ENCODE peak calls at places on chromosomes 4 and X, in ten cellular contexts. M is adrenal gland; T is mesenchymal stem cell; G is pancreas; R is CD8-positive, alpha-beta T cell; C is colonic mucosa; F is uterus; W is mucosa of descending colon; H is CD8-positive, alpha-beta memory T cell; E is DND-41. L is an unnamed sample.

GRCh38 chrX:17547658-17548057 is 172.7 kb downstream of the NHS start:
- DNase-seq in F (peak; percentile 47), E (no peak), G (peak; percentile 82), W (peak; percentile 65), H (no peak), R (no peak), T (peak; percentile 55), C (peak; percentile 67), M (peak; percentile 87), L (peak; percentile 58)

GRCh38 chr4:127604949-127605709 is 27.6 kb upstream of the INTU start:
- DNase-seq in C (no peak), F (no peak), G (no peak), W (peak; percentile 12), E (no peak), R (no peak), M (no peak), H (no peak), T (peak; percentile 39), L (peak; percentile 89)

GRCh38 chr4:134544303-134544761 is 342.7 kb upstream of the PABPC4L start:
- DNase-seq in W (no peak), G (no peak), F (no peak), C (no peak), T (peak; percentile 11), M (no peak), E (no peak), H (no peak), R (no peak), L (peak; percentile 80)

GRCh38 chrX:69505772-69506616 is 1.9 kb downstream of the NALF2 start:
- DNase-seq in H (no peak), R (no peak), M (no peak), T (no peak), C (no peak), W (no peak), F (no peak), E (no peak), G (no peak), L (no peak)

GRCh38 chr4:55575513-55575912 is 16.5 kb downstream of the PDCL2 start:
- DNase-seq in R (no peak), C (no peak), H (no peak), M (no peak), E (no peak), T (no peak), F (no peak), W (no peak), G (no peak), L (no peak)

GRCh38 chrX:132766452-132766851 is 192.0 kb downstream of the HS6ST2 start:
- DNase-seq in M (no peak), W (no peak), E (no peak), F (no peak), C (no peak), R (no peak), G (no peak), T (no peak), H (no peak), L (no peak)

GRCh38 chr4:93658443-93658842 is 170.1 kb upstream of the ATOH1 start:
- DNase-seq in E (no peak), R (no peak), T (no peak), G (no peak), F (no peak), M (no peak), C (no peak), W (no peak), H (no peak), L (no peak)

GRCh38 chr4:2962099-2962455 is 1.1 kb downstream of the NOP14 start:
- DNase-seq in F (no peak), W (no peak), T (no peak), G (no peak), C (peak; percentile 24), E (peak; percentile 25), M (no peak), R (no peak), H (no peak), L (peak; percentile 29)

GRCh38 chr4:74583757-74584156 is 138.8 kb downstream of the AREG start:
- DNase-seq in W (no peak), R (no peak), E (no peak), F (no peak), M (no peak), H (no peak), G (no peak), C (no peak), T (peak; percentile 23), L (peak; percentile 65)

GRCh38 chr4:2636331-2636730 is 99.9 kb downstream of the FAM193A start:
- DNase-seq in F (no peak), H (no peak), R (no peak), W (no peak), M (no peak), T (no peak), C (no peak), G (no peak), E (no peak), L (no peak)

GRCh38 chrX:19388741-19389140 is 45.0 kb downstream of the PDHA1 start:
- DNase-seq in F (no peak), M (no peak), C (no peak), G (no peak), R (no peak), W (no peak), E (no peak), T (no peak), H (no peak), L (no peak)

GRCh38 chr4:87973283-87974169 is 2.0 kb upstream of the SPP1 start:
- DNase-seq in F (peak; percentile 59), T (peak; percentile 95), E (peak; percentile 56), R (no peak), G (peak; percentile 43), M (peak; percentile 66), W (peak; percentile 57), H (no peak), C (peak; percentile 47), L (peak; percentile 82)
- H3K4me3 ChIP-seq in F (no peak overlapping the region), T (peak overlapping the region; percentile 64), E (no peak overlapping the region), R (no peak overlapping the region), G (no peak overlapping the region), M (no peak overlapping the region), W (no peak overlapping the region), H (no peak overlapping the region), C (no peak overlapping the region), L (peak overlapping the region; percentile 78)

GRCh38 chrX:40094900-40095587 is 2.7 kb downstream of the BCOR start:
- DNase-seq in G (no peak), W (no peak), T (peak; percentile 47), H (no peak), M (no peak), F (no peak), E (no peak), C (no peak), R (no peak), L (peak; percentile 52)
- H3K4me1 ChIP-seq in G (peaks cover 3% of the 10 kb centered on the region), W (peaks cover 18% of the 10 kb centered on the region), T (peaks cover 15% of the 10 kb centered on the region), H (peaks cover 29% of the 10 kb centered on the region), M (peaks cover 23% of the 10 kb centered on the region), F (no peaks in the 10 kb centered on the region), E (peaks cover 37% of the 10 kb centered on the region), C (peaks cover 5% of the 10 kb centered on the region), R (peaks cover 32% of the 10 kb centered on the region), L (peaks cover 7% of the 10 kb centered on the region)

DNA sequence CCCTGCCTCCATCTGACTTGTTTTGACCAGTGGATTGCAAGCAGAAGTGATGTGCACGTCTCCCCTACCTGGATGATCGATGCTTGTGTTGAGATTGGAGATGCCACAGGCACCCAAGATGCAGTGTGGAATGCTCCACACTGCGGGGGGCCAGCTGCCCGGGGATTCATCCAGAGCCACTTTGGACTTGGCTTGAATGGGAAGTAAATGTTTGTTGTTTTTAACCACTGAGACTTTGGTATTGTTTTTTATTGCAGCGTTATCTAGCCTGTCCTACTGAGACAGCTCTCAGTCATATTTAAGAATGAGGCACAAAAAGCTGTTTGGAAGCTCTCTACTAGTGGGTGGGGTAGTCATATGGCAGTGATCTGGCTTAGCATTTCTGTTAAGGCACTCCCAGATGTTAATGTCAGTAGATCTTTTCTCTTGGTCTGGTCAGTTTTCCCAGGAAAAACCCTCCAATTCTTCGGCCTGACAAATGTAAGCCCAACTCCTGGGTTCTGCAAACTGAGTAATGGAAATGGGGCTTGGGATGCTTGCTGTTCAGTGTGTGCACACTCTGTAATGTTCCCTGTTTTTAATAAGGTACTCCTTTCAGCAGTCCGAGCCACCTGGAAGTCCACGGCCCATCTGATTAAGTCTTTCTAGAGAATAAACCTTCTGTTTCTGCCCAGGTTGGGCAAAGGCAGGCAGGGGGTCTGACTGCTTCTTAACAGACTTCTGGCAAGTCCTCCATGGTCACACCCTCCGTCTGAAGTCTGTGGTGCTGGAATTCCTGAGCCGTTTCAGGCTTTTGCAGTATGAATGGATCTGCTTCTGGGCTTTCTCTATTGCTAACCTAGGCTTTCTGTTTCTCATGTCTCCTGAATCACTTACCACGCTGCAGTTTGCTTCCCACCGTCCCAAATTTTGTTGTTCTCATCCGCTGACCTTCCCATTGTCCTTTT is 74.8 kb downstream of the WWC2 start:
- DNase-seq in H (no peak), R (no peak), E (no peak), G (no peak), T (peak; percentile 40), C (no peak), F (no peak), M (no peak), W (no peak), L (peak; percentile 48)
- H3K4me3 ChIP-seq in H (no peak overlapping the region), R (no peak overlapping the region), E (no peak overlapping the region), G (no peak overlapping the region), T (peak overlapping the region; percentile 66), C (no peak overlapping the region), F (no peak overlapping the region), M (no peak overlapping the region), W (no peak overlapping the region), L (peak overlapping the region; percentile 57)

GRCh38 chr4:87079967-87080366 is 140.5 kb downstream of the KLHL8 start:
- DNase-seq in G (no peak), C (no peak), T (no peak), F (no peak), H (no peak), E (no peak), R (no peak), M (no peak), W (no peak), L (no peak)

GRCh38 chr4:87077834-87078585 is 142.4 kb downstream of the KLHL8 start:
- DNase-seq in C (no peak), M (no peak), E (no peak), G (no peak), T (no peak), R (no peak), W (no peak), H (no peak), F (no peak), L (no peak)

GRCh38 chr4:87078987-87079469 is 141.4 kb downstream of the KLHL8 start:
- DNase-seq in C (no peak), T (peak; percentile 68), H (no peak), W (no peak), M (peak; percentile 77), F (peak; percentile 50), G (no peak), R (no peak), E (no peak), L (peak; percentile 87)

GRCh38 chr4:87080462-87080861 is 140.0 kb downstream of the KLHL8 start:
- DNase-seq in G (no peak), T (no peak), M (no peak), R (no peak), C (no peak), H (no peak), F (no peak), W (no peak), E (no peak), L (no peak)

DNA sequence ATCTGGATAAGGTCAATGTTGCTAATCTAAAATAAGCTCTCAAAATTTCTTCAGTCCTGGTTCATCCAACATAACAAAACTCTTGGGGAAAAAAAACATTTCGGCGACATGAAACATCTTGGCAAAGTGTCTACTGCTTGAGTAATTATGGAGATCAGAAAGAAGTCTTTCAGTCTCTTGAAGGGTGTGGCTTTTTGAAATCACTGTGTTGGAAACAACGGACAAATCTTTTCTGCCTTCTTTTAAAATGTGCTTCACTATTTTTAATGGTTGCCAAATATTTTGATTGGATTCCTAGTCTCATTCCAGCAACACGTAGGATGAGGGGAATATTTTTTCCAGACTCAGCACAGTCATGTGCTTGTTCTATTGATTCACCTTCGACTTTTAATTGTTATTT is 138.6 kb downstream of the KLHL8 start:
- DNase-seq in M (no peak), E (no peak), C (no peak), H (no peak), G (no peak), R (no peak), F (no peak), W (no peak), T (no peak), L (no peak)
- H3K4me1 ChIP-seq in M (peaks cover 48% of the 10 kb centered on the region), E (peaks cover 12% of the 10 kb centered on the region), C (peaks cover 3% of the 10 kb centered on the region), H (peaks cover 4% of the 10 kb centered on the region), G (peaks cover 37% of the 10 kb centered on the region), R (no peaks in the 10 kb centered on the region), F (no peaks in the 10 kb centered on the region), W (peaks cover 10% of the 10 kb centered on the region), T (peaks cover 1% of the 10 kb centered on the region), L (peaks cover 56% of the 10 kb centered on the region)

L was measured in adipocyte.